ENCODE peak calls at places on chromosomes 5 and 9, in eight cellular contexts. B, W, A, E, T, S, F and Y are unnamed samples.

GRCh38 chr5:161034456-161034855 is 182.4 kb upstream of the ATP10B start:
- DNase-seq in S (no peak), B (no peak), E (no peak), W (no peak), F (no peak), T (no peak), A (no peak), Y (no peak)

GRCh38 chr9:116144038-116144437 is 9.6 kb upstream of the PAPPA start:
- DNase-seq in T (no peak), F (no peak), A (no peak), E (peak; percentile 75), W (no peak), B (no peak), S (no peak), Y (no peak)

GRCh38 chr9:109640232-109641078 is 139.5 kb upstream of the PALM2AKAP2 start:
- DNase-seq in T (no peak), A (no peak), B (no peak), W (peak; percentile 52), S (peak; percentile 78), E (peak; percentile 43), F (peak; percentile 61), Y (peak; percentile 88)

GRCh38 chr5:82855893-82856292 is 221.3 kb downstream of the TMEM167A start:
- DNase-seq in F (no peak), A (no peak), W (peak; percentile 84), T (no peak), S (no peak), E (peak; percentile 39), B (no peak), Y (no peak)

GRCh38 chr5:76351176-76351575 is 51.9 kb upstream of the IQGAP2 start:
- DNase-seq in B (no peak), A (no peak), W (no peak), T (no peak), E (no peak), S (no peak), F (no peak), Y (no peak)

GRCh38 chr5:128015978-128016377 is 67.6 kb upstream of the SLC12A2 start:
- DNase-seq in S (no peak), A (no peak), B (no peak), F (no peak), W (no peak), T (no peak), E (no peak), Y (no peak)

GRCh38 chr9:100213730-100214477 is 114.9 kb downstream of the INVS start:
- DNase-seq in S (peak; percentile 56), T (no peak), A (peak; percentile 13), B (no peak), F (no peak), W (peak; percentile 20), E (peak; percentile 82), Y (no peak)

GRCh38 chr5:71834575-71834974 is 115.5 kb downstream of the CARTPT start:
- DNase-seq in F (no peak), T (no peak), A (no peak), B (no peak), S (no peak), E (no peak), W (no peak), Y (no peak)

GRCh38 chr5:10333154-10334006 is 20.1 kb upstream of the MARCHF6 start:
- DNase-seq in S (peak; percentile 75), E (peak; percentile 53), W (peak; percentile 59), F (peak; percentile 59), A (no peak), T (peak; percentile 7), B (peak; percentile 29), Y (peak; percentile 62)

GRCh38 chr5:74242516-74242915 is 398.0 kb downstream of the ENC1 start:
- DNase-seq in W (no peak), B (no peak), F (no peak), T (no peak), S (no peak), A (no peak), E (no peak), Y (no peak)

GRCh38 chr9:72539824-72540347 is 18.5 kb downstream of the TMC1 start:
- DNase-seq in E (no peak), A (no peak), B (no peak), S (peak; percentile 28), W (no peak), T (no peak), F (no peak), Y (no peak)

GRCh38 chr5:89662499-89662898 is 747.1 kb downstream of the CETN3 start:
- DNase-seq in W (no peak), E (no peak), B (no peak), F (no peak), A (no peak), S (no peak), T (no peak), Y (no peak)

GRCh38 chr5:74143724-74144330 is 496.7 kb downstream of the ENC1 start:
- DNase-seq in S (no peak), B (no peak), W (no peak), F (peak; percentile 26), T (no peak), A (no peak), E (no peak), Y (no peak)

DNA sequence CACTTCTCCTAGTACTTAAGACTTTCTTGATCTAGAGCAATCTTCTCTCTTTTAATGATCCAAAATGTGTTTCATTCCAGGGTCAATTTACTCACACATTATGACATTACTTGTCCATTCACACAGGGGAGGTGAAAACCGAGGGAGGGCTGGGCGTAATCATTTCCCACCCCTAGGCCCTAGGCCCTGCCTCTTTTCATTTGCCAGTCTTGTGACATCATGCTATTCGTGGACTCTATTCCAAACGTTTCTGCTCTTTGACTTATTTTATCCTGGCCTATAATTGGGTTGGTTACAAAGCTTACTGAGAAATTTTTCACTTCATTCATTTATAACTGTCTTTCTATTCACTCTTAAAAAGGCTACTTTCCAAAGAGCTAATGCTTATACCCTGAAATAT is 2.4 kb downstream of the DCAF12 start:
- DNase-seq in T (no peak), E (no peak), F (no peak), A (no peak), W (peak; percentile 6), B (no peak), S (no peak), Y (no peak)
- TF ChIP-seq CTCF in T (no peak), E (no peak), F (no peak), A (no peak), W (no peak), B (no peak), S (no peak), Y (no peak)

DNA sequence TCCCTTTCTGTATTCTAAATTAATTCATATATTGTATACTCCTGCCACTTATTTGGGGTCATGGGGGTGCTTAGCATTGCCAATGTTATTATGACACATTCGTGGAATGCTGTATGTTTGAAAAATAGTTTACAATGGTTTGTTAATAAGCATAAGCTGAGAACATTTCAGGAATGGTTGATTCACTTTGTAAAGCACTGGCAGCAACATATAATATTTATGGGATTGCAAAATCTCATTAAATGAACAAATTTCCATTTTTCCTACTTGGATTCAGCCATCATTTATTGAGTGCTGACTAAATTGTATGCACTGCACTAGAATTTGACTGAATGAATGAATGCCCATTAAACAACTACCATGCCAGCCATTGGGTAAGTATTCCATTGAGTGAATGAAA is 215.2 kb upstream of the KLF4 start:
- DNase-seq in A (no peak), F (no peak), E (no peak), T (no peak), W (no peak), B (no peak), S (no peak), Y (no peak)
- TF ChIP-seq CTCF in A (no peak), F (no peak), E (no peak), T (no peak), W (no peak), B (no peak), S (no peak), Y (no peak)

DNA sequence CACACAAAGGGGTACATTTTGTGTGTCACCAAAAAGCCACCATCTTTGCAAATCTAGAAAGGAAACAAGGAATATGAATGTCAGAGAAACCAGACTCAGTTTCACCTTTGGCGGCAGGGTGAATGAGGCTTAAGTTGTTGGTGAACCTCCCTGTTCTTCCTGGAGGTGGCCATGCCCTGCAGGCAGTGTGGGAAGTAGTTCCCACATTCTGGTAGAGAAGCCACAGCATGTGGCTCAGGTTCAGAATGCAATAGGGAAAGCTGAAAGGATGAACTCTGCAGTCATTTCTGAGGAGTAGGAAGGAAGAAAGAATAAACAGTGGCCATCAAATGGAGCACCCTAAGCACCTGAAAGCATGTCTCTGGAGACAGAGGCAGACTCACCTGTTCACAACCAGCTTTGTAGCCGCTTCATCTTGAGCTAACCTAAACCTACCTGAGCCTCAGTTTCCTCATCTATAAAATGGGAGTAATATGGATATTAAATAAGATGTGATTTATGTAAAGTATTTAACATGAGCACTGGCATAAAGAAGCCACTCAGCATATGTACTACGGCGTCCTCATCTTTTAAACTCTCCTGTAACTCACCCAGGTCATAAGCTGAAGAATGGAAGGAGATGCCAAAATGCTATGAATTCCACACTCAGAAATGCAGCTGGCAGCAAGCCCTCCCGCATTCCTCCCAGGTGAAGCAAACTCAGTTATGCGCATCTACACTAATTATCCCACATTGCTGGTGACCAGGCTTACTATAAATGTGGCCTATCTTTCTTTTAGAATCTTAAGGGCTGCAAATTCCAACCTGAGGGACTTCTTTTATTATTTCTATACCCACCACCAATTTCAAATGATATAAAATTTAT is 86.0 kb downstream of the ZNF608 start:
- DNase-seq in E (peak; percentile 89), T (no peak), W (peak; percentile 89), A (no peak), S (peak; percentile 83), B (no peak), F (no peak), Y (no peak)
- TF ChIP-seq CTCF in E (no peak), T (no peak), W (no peak), A (no peak), S (no peak), B (no peak), F (no peak), Y (no peak)

GRCh38 chr5:57780959-57781325 is 298.3 kb upstream of the ACTBL2 start:
- DNase-seq in W (no peak), T (no peak), F (no peak), E (no peak), A (no peak), S (no peak), B (no peak), Y (no peak)

GRCh38 chr5:57780306-57780958 is 297.8 kb upstream of the ACTBL2 start:
- DNase-seq in W (no peak), F (peak; percentile 15), T (no peak), A (no peak), E (no peak), S (peak; percentile 12), B (no peak), Y (no peak)

GRCh38 chr5:57777174-57777581 is 294.6 kb upstream of the ACTBL2 start:
- DNase-seq in B (no peak), S (no peak), T (no peak), W (no peak), F (no peak), E (no peak), A (no peak), Y (no peak)

GRCh38 chr5:57778528-57779175 is 296.0 kb upstream of the ACTBL2 start:
- DNase-seq in S (no peak), E (peak; percentile 61), W (peak; percentile 76), A (no peak), T (no peak), F (no peak), B (no peak), Y (no peak)

GRCh38 chr5:57779383-57780223 is 297.0 kb upstream of the ACTBL2 start:
- DNase-seq in A (peak; percentile 57), E (peak; percentile 89), T (no peak), B (no peak), W (peak; percentile 86), F (no peak), S (peak; percentile 78), Y (no peak)
- TF ChIP-seq CTCF in A (peak; percentile 71), E (peak; percentile 71), T (peak; percentile 49), B (no peak), W (peak; percentile 62), F (peak; percentile 75), S (peak; percentile 80), Y (peak; percentile 20)

GRCh38 chr5:54234304-54234938 is 76.0 kb downstream of the ARL15 start:
- DNase-seq in B (no peak), T (no peak), E (peak; percentile 83), F (no peak), S (peak; percentile 65), A (peak; percentile 26), W (peak; percentile 71), Y (no peak)
- TF ChIP-seq CTCF in B (no peak), T (peak; percentile 36), E (peak; percentile 67), F (peak; percentile 64), S (no peak), A (peak; percentile 69), W (peak; percentile 63), Y (peak; percentile 63)